ENCODE peak calls at places on chromosomes 11 and 22, in eight cellular contexts. K is fibroblast of the conjunctiva; X is AG08395; G is RPMI8226; H is activated T-helper 1 cell treated with anti-CD3 and anti-CD28 coated beads, Interleukin-12 subunit alpha, Interleukin-12 subunit beta, Interleukin-2, Interleukin-4 antibody, amounts not matched to agents 30 ng/mL and 10 ng/mL and 1 ng/mL, durations not matched to agents 14 hours and 24 hours and 36 hours; J is psoas muscle; I is NCI-H1092 treated with DMSO at 0.1 percent for 48 hours; Y is iPS-NIHi11. L is an unnamed sample.

GRCh38 chr11:86068138-86068861 is 584 bp downstream of the PICALM start:
- DNase-seq in K (no peak), X (no peak), G (peak), H (peak), J (peak), I (peak), Y (peak), L (peak)

GRCh38 chr11:47329431-47329993 is 23.0 kb downstream of the MYBPC3 start:
- DNase-seq in K (no peak), X (no peak), G (no peak), H (no peak), J (no peak), I (no peak), Y (no peak), L (no peak)

GRCh38 chr11:113270080-113270479 is 44.3 kb upstream of the TTC12 start:
- DNase-seq in K (no peak), X (no peak), G (no peak), H (no peak), J (no peak), I (no peak), Y (no peak), L (no peak)

GRCh38 chr11:101567086-101567485 is 16.7 kb downstream of the TRPC6 start:
- DNase-seq in K (no peak), X (no peak), G (no peak), H (no peak), J (no peak), I (no peak), Y (peak), L (peak)

GRCh38 chr11:78192911-78193341 is 4.2 kb downstream of the USP35 start:
- DNase-seq in K (peak), X (no peak), G (no peak), H (no peak), J (no peak), I (no peak), Y (no peak), L (no peak)

GRCh38 chr11:82826526-82826925 is 73.7 kb downstream of the PRCP start:
- DNase-seq in K (no peak), X (no peak), G (no peak), H (no peak), J (no peak), I (no peak), Y (no peak), L (no peak)

GRCh38 chr11:131486937-131487336 is 116.5 kb downstream of the NTM start:
- DNase-seq in K (no peak), X (no peak), G (peak), H (no peak), J (no peak), I (no peak), Y (no peak), L (no peak)

GRCh38 chr22:17606472-17606871 is 22.1 kb downstream of the ATP6V1E1 start:
- DNase-seq in K (peak), X (peak), G (no peak), H (no peak), J (no peak), I (no peak), Y (no peak), L (no peak)

GRCh38 chr11:70582886-70583641 is 184.7 kb downstream of the CTTN start:
- DNase-seq in K (no peak), X (no peak), G (no peak), H (no peak), J (no peak), I (peak), Y (no peak), L (no peak)